ENCODE peak calls at places on chromosomes 2 and 18, in six cellular contexts. E is stimulated activated CD8-positive, alpha-beta memory T cell treated with anti-CD3 and anti-CD28 coated beads, Interleukin-7, amount 100 ng/mL, for 24 hours; P is T-helper 2 cell; M is left lobe of liver; Y is ACHN; W is HT1080. R is an unnamed sample.

GRCh38 chr2:122706757-122707223 is 951.3 kb downstream of the TSN start:
- DNase-seq in E (no peak), P (no peak), M (peak), Y (peak), W (no peak), R (no peak)

GRCh38 chr2:23541453-23542334 is 156.7 kb downstream of the KLHL29 start:
- DNase-seq in E (no peak), P (no peak), M (no peak), Y (no peak), W (no peak), R (no peak)

GRCh38 chr2:31402388-31402787 is 12.2 kb downstream of the XDH start:
- DNase-seq in E (no peak), P (no peak), M (no peak), Y (no peak), W (peak), R (no peak)

GRCh38 chr2:169086893-169087467 is 17.6 kb downstream of the DHRS9 start:
- DNase-seq in E (no peak), P (no peak), M (no peak), Y (no peak), W (peak), R (no peak)

GRCh38 chr2:234674781-234675201 is 177.9 kb upstream of the ARL4C start:
- DNase-seq in E (no peak), P (no peak), M (no peak), Y (peak), W (peak), R (no peak)

GRCh38 chr2:143083636-143084035 is 45.6 kb upstream of the ARHGAP15 start:
- DNase-seq in E (no peak), P (peak), M (no peak), Y (peak), W (peak), R (no peak)

GRCh38 chr18:59432796-59433195 is 73.7 kb upstream of the LMAN1 start:
- DNase-seq in E (no peak), P (no peak), M (no peak), Y (no peak), W (no peak), R (no peak)

GRCh38 chr2:156329031-156329921 is 3.2 kb downstream of the NR4A2 start:
- DNase-seq in E (no peak), P (no peak), M (no peak), Y (no peak), W (no peak), R (no peak)

GRCh38 chr2:27024188-27024587 is 8.6 kb upstream of the TMEM214 start:
- DNase-seq in E (no peak), P (no peak), M (no peak), Y (no peak), W (no peak), R (no peak)

GRCh38 chr2:39994151-39994550 is 215.1 kb upstream of the THUMPD2 start:
- DNase-seq in E (no peak), P (no peak), M (no peak), Y (peak), W (peak), R (no peak)

GRCh38 chr2:36329746-36330145 is 25.8 kb upstream of the CRIM1 start:
- DNase-seq in E (no peak), P (no peak), M (no peak), Y (peak), W (peak), R (no peak)

GRCh38 chr18:48805826-48806535 is 144.8 kb downstream of the SMAD7 start:
- DNase-seq in E (no peak), P (no peak), M (no peak), Y (no peak), W (no peak), R (no peak)

GRCh38 chr2:190283783-190284182 is 35.8 kb downstream of the HIBCH start:
- DNase-seq in E (no peak), P (no peak), M (no peak), Y (no peak), W (peak), R (no peak)

GRCh38 chr18:39624934-39625333 is 2059.3 kb upstream of the CELF4 start:
- DNase-seq in E (no peak), P (no peak), M (no peak), Y (no peak), W (peak), R (no peak)

GRCh38 chr2:21228041-21228895 is 104.5 kb downstream of the TDRD15 start:
- DNase-seq in E (no peak), P (no peak), M (no peak), Y (no peak), W (no peak), R (no peak)

GRCh38 chr2:43585708-43586107 is 10.1 kb downstream of the THADA start:
- DNase-seq in E (no peak), P (no peak), M (no peak), Y (no peak), W (no peak), R (no peak)

GRCh38 chr2:1730047-1730937 is 14.0 kb downstream of the PXDN start:
- DNase-seq in E (no peak), P (no peak), M (peak), Y (peak), W (no peak), R (no peak)

GRCh38 chr2:159272166-159272565 is 14.3 kb downstream of the WDSUB1 start:
- DNase-seq in E (no peak), P (no peak), M (no peak), Y (no peak), W (no peak), R (no peak)

GRCh38 chr2:174337337-174338154 is 2.8 kb downstream of the SP9 start:
- DNase-seq in E (no peak), P (peak), M (no peak), Y (peak), W (no peak), R (no peak)

GRCh38 chr2:209086761-209087160 is 337.1 kb upstream of the MAP2 start:
- DNase-seq in E (no peak), P (no peak), M (no peak), Y (no peak), W (no peak), R (no peak)

GRCh38 chr2:233399306-233400225 is 45.3 kb downstream of the DGKD start:
- DNase-seq in E (no peak), P (peak), M (no peak), Y (no peak), W (no peak), R (no peak)

GRCh38 chr18:63963610-63964256 is 6.1 kb upstream of the SERPINB8 start:
- DNase-seq in E (no peak), P (peak), M (peak), Y (peak), W (peak), R (peak)

GRCh38 chr18:24368749-24369148 is 28.9 kb downstream of the OSBPL1A start:
- DNase-seq in E (peak), P (peak), M (no peak), Y (no peak), W (peak), R (no peak)

GRCh38 chr2:100730290-100730868 is 89.6 kb upstream of the NPAS2 start:
- DNase-seq in E (peak), P (peak), M (peak), Y (peak), W (peak), R (no peak)

GRCh38 chr2:102129082-102129481 is 13.5 kb upstream of the IL1R1 start:
- DNase-seq in E (no peak), P (no peak), M (no peak), Y (no peak), W (no peak), R (no peak)

GRCh38 chr2:23404426-23404825 is 19.4 kb downstream of the KLHL29 start:
- DNase-seq in E (no peak), P (peak), M (no peak), Y (peak), W (peak), R (no peak)

GRCh38 chr2:212536385-212537310 is 2.0 kb downstream of the ERBB4 start:
- DNase-seq in E (no peak), P (no peak), M (no peak), Y (no peak), W (no peak), R (no peak)

GRCh38 chr2:54604771-54605350 is 118.6 kb upstream of the EML6 start:
- DNase-seq in E (no peak), P (no peak), M (no peak), Y (no peak), W (no peak), R (no peak)

GRCh38 chr2:178105566-178105965 is 6.7 kb upstream of the RBM45 start:
- DNase-seq in E (no peak), P (no peak), M (no peak), Y (no peak), W (no peak), R (no peak)

GRCh38 chr2:203804766-203805484 is 62.6 kb upstream of the CTLA4 start:
- DNase-seq in E (no peak), P (no peak), M (no peak), Y (no peak), W (no peak), R (no peak)